ENCODE peak calls at places on chromosomes 13 and 19, in eight cellular contexts. O is cardiac fibroblast, Z is astrocyte of the cerebellum, F is GM12865, W is epithelial cell of esophagus, S is heart right ventricle, Q is heart left ventricle, A is bronchial epithelial cell. D is an unnamed sample.

GRCh38 chr19:11191273-11191755 is 6.0 kb downstream of the KANK2 start:
- DNase-seq in S (peak; percentile 72), Q (peak; percentile 81), O (peak; percentile 87), W (no peak), F (peak; percentile 50), Z (no peak), A (no peak), D (no peak)

GRCh38 chr13:69565334-69565733 is 542.3 kb upstream of the ATXN8OS start:
- DNase-seq in S (no peak), A (peak; percentile 23), O (peak; percentile 9), Z (peak; percentile 64), Q (no peak), W (peak; percentile 76), F (peak; percentile 55), D (no peak)

GRCh38 chr19:44587863-44588752 is 25.3 kb upstream of the IGSF23 start:
- DNase-seq in O (peak; percentile 90), Z (peak; percentile 96), W (peak; percentile 89), F (peak; percentile 10), A (peak; percentile 93), S (no peak), Q (no peak), D (peak; percentile 90)

GRCh38 chr13:99150575-99151370 is 49.9 kb upstream of the UBAC2 start:
- DNase-seq in Z (peak; percentile 39), A (peak; percentile 100), W (peak; percentile 99), O (peak; percentile 85), F (no peak), Q (no peak), S (no peak), D (peak; percentile 76)

GRCh38 chr19:17086129-17086528 is 10.6 kb downstream of the MYO9B start:
- DNase-seq in Z (no peak), S (no peak), A (no peak), W (no peak), Q (no peak), O (no peak), F (no peak), D (no peak)

GRCh38 chr19:41431426-41432386 is 4.5 kb upstream of the B3GNT8 start:
- DNase-seq in A (peak; percentile 25), W (peak; percentile 46), S (peak; percentile 83), F (peak; percentile 30), Q (peak; percentile 84), O (peak; percentile 40), Z (no peak), D (no peak)

GRCh38 chr13:93218583-93218982 is 8.0 kb upstream of the GPC6 start:
- DNase-seq in S (no peak), W (no peak), A (peak; percentile 5), F (no peak), Z (no peak), O (no peak), Q (no peak), D (no peak)

GRCh38 chr13:97106323-97106722 is 112.0 kb upstream of the OXGR1 start:
- DNase-seq in W (no peak), S (no peak), F (no peak), Q (no peak), Z (no peak), O (no peak), A (no peak), D (no peak)

GRCh38 chr13:35855531-35856019 is 275.6 kb downstream of the DCLK1 start:
- DNase-seq in W (peak; percentile 89), O (peak; percentile 26), Z (no peak), S (no peak), Q (no peak), A (peak; percentile 78), F (no peak), D (no peak)

GRCh38 chr13:106178816-106179215 is 356.6 kb downstream of the EFNB2 start:
- DNase-seq in Z (no peak), O (peak; percentile 20), W (no peak), Q (no peak), F (no peak), A (no peak), S (no peak), D (no peak)

GRCh38 chr13:114130708-114131580 is 1.5 kb downstream of the RASA3 start:
- DNase-seq in A (peak; percentile 71), F (peak; percentile 80), O (peak; percentile 91), Q (peak; percentile 62), S (peak; percentile 53), Z (peak; percentile 85), W (peak; percentile 78), D (no peak)
- H3K4me3 ChIP-seq in A (peak overlapping the region; percentile 49), F (peak overlapping the region; percentile 75), O (peak overlapping the region; percentile 90), Q (peak overlapping the region; percentile 93), S (peak overlapping the region; percentile 90), Z (peak overlapping the region; percentile 98), W (peak overlapping the region; percentile 50), D (peak overlapping the region; percentile 99)

GRCh38 chr19:12997225-12997966 is 2.1 kb downstream of the NFIX start:
- DNase-seq in F (no peak), O (no peak), Z (no peak), W (no peak), A (no peak), S (no peak), Q (no peak), D (no peak)

GRCh38 chr19:12997967-12998940 is 3.0 kb downstream of the NFIX start:
- DNase-seq in A (no peak), S (no peak), F (no peak), W (no peak), O (no peak), Q (no peak), Z (no peak), D (no peak)

GRCh38 chr19:12994701-12995595 is at the start of gene NFIX:
- DNase-seq in A (no peak), F (peak; percentile 35), Z (no peak), S (peak; percentile 77), O (peak; percentile 61), W (peak; percentile 58), Q (peak; percentile 82), D (no peak)

GRCh38 chr19:12995596-12996541 is 594 bp downstream of the NFIX start:
- DNase-seq in A (no peak), F (no peak), O (peak; percentile 49), Z (no peak), Q (peak; percentile 46), W (no peak), S (peak; percentile 61), D (no peak)

DNA sequence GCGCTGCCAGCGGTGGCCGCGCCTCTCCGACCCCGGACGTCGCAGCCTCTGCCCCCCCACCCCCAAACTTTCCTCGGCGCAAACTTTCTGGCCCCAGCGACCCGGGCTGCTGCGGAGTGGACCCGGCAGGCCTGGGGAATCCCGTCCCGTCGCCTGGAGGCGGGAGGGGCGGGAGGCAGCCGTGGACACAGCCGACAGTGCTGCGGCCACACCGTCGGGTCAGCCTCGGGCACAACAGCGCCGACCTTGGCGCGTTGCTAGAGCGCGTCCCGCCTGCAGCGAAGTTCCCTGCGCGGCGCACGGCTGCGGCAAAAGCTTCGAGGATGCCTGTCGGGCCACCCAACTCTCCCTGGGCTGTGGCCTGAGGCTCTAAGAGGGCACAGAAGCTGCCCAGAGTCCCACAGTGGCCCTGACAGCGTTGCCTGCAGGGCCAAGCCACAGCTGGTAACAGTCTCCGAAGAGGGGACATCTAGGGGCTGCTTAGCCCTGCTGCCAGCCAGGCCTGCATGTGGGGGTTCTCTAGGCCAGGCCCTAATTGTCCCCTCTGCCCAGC is 1.3 kb downstream of the NFIX start:
- DNase-seq in F (no peak), S (peak; percentile 40), W (no peak), Q (peak; percentile 55), O (no peak), A (no peak), Z (no peak), D (no peak)
- TF ChIP-seq CTCF in F (no peak), S (peak; percentile 8), W (no peak), Q (no peak), O (no peak), A (peak; percentile 7), Z (no peak), D (no peak)

GRCh38 chr19:2917275-2918184 is 16.8 kb downstream of the ZNF57 start:
- DNase-seq in F (no peak), A (no peak), Q (no peak), W (no peak), O (no peak), S (no peak), Z (no peak), D (no peak)
- H3K4me3 ChIP-seq in F (no peak overlapping the region), A (no peak overlapping the region), Q (no peak overlapping the region), W (no peak overlapping the region), O (no peak overlapping the region), S (no peak overlapping the region), Z (no peak overlapping the region), D (no peak overlapping the region)

GRCh38 chr13:49246850-49247721 is 639 bp upstream of the CDADC1 start:
- DNase-seq in Q (no peak), O (no peak), F (no peak), S (no peak), A (no peak), Z (no peak), W (no peak), D (no peak)

GRCh38 chr13:49253310-49253709 is 5.6 kb downstream of the CDADC1 start:
- DNase-seq in F (no peak), Q (no peak), A (no peak), S (no peak), O (no peak), W (no peak), Z (no peak), D (no peak)

GRCh38 chr13:49247722-49248432 is at the start of gene CDADC1:
- DNase-seq in A (peak; percentile 89), F (peak; percentile 95), Q (peak; percentile 97), S (peak; percentile 99), O (peak; percentile 97), Z (peak; percentile 93), W (peak; percentile 96), D (peak; percentile 70)

GRCh38 chr13:49253997-49254396 is 6.3 kb downstream of the CDADC1 start:
- DNase-seq in A (no peak), Q (no peak), S (no peak), Z (no peak), W (no peak), O (no peak), F (no peak), D (no peak)

DNA sequence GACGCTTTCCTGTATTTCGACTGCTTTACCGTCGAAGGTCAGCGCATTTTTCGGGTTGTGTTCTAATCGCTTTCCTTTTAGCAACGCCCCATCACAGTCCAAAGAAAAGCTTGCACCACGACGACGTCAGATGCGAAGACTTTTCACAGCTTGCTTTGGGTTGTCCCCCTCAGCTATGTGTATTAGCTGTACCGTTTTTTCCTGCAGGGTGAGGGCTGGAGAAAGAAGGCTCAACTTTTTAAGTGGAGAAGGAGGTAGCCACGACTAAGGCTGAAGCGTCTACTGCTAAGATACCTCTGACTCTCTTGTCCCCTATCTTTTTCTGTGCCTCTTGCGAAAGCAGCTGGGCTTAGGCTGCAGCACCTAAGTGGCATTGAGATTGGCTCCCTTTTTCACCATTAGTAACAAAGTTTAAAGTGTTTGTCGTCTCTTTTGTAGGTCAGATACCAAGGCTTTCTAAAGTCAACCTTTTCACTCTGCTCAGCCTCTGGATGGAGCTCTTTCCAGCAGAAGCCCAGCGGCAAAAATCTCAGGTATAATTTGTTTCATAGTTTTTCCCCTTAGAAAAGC is 793 bp downstream of the CDADC1 start:
- DNase-seq in Q (no peak), F (peak; percentile 19), A (peak; percentile 15), O (peak; percentile 37), S (peak; percentile 12), Z (peak; percentile 6), W (peak; percentile 33), D (no peak)
- TF ChIP-seq CTCF in Q (no peak), F (no peak), A (peak; percentile 11), O (no peak), S (peak; percentile 24), Z (peak; percentile 39), W (peak; percentile 25), D (peak; percentile 28)

DNA sequence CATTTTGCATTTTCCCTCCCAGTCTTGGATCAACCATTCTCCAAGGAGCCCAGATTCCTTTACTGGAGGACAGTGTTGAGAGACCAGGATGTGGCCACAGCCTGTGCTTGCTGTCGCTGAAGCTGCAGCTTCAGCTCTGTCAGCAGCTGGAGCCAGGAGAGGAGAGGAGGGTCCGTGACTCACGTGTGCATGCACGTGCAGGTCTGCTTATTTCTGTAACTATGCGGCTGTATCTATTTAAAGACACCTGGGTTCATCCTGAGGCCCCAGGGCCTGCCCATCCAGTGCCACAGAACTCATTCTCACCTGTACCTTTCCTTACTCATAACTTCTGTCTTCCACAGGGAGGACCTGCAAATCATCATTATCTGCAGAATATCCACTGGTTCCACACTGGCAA is 8.2 kb upstream of the LAMP1 start:
- DNase-seq in W (peak; percentile 73), Q (no peak), S (no peak), F (no peak), Z (no peak), A (peak; percentile 50), O (no peak), D (no peak)
- H3K4me3 ChIP-seq in W (no peak overlapping the region), Q (no peak overlapping the region), S (no peak overlapping the region), F (no peak overlapping the region), Z (no peak overlapping the region), A (no peak overlapping the region), O (no peak overlapping the region), D (no peak overlapping the region)

D was measured in AG09309.